ENCODE peak calls at places on chromosomes 4 and X, in eight cellular contexts. F, Z, M, A, D, Q, P and I are unnamed samples.

GRCh38 chr4:114384629-114385028 is 214.0 kb upstream of the UGT8 start:
- DNase-seq in Z (no peak), M (no peak), A (no peak), D (no peak), F (no peak), P (peak; percentile 76), Q (no peak), I (no peak)

GRCh38 chrX:118655561-118656246 is 71.7 kb upstream of the IL13RA1 start:
- DNase-seq in Z (no peak), P (peak; percentile 39), F (no peak), M (no peak), A (no peak), Q (no peak), D (no peak), I (no peak)

GRCh38 chrX:42119076-42119475 is 195.7 kb upstream of the CASK start:
- DNase-seq in F (no peak), D (no peak), A (no peak), P (peak; percentile 48), Q (no peak), M (no peak), Z (no peak), I (no peak)

GRCh38 chr4:107317596-107317995 is 281.5 kb upstream of the DKK2 start:
- DNase-seq in A (no peak), F (no peak), M (no peak), Z (no peak), P (no peak), D (no peak), Q (no peak), I (no peak)

GRCh38 chr4:26319467-26320158 is 1.2 kb upstream of the RBPJ start:
- DNase-seq in P (peak; percentile 100), F (peak; percentile 100), M (peak; percentile 99), A (peak; percentile 100), D (peak; percentile 94), Q (peak; percentile 99), Z (peak; percentile 98), I (peak; percentile 99)

GRCh38 chr4:114734581-114734980 is 136.0 kb downstream of the UGT8 start:
- DNase-seq in P (no peak), Z (no peak), M (no peak), D (no peak), F (peak; percentile 46), Q (no peak), A (no peak), I (no peak)

GRCh38 chr4:98026362-98026761 is 116.9 kb downstream of the STPG2 start:
- DNase-seq in M (no peak), A (no peak), P (no peak), F (no peak), Z (no peak), D (no peak), Q (no peak), I (no peak)

GRCh38 chr4:110171981-110172380 is 26.4 kb downstream of the ELOVL6 start:
- DNase-seq in Q (no peak), F (no peak), D (no peak), M (no peak), P (no peak), Z (no peak), A (no peak), I (no peak)

GRCh38 chrX:10648608-10649007 is 28.2 kb upstream of the MID1 start:
- DNase-seq in F (no peak), P (peak; percentile 76), Q (no peak), M (no peak), A (no peak), Z (no peak), D (no peak), I (no peak)

GRCh38 chrX:71930298-71930697 is 19.7 kb downstream of the NHSL2 start:
- DNase-seq in Z (no peak), D (no peak), P (no peak), A (no peak), Q (no peak), M (no peak), F (no peak), I (no peak)

GRCh38 chr4:169033660-169034059 is 23.6 kb upstream of the CBR4 start:
- DNase-seq in F (peak; percentile 50), A (no peak), D (no peak), Q (no peak), Z (peak; percentile 9), M (no peak), P (no peak), I (no peak)

GRCh38 chrX:154734101-154734781 is 16.6 kb downstream of the GAB3 start:
- DNase-seq in M (peak; percentile 66), P (peak; percentile 83), F (no peak), A (peak; percentile 58), D (no peak), Z (peak; percentile 81), Q (no peak), I (peak; percentile 29)

GRCh38 chrX:96771500-96771899 is 86.9 kb downstream of the DIAPH2 start:
- DNase-seq in A (no peak), F (no peak), M (no peak), Z (no peak), Q (no peak), D (no peak), P (no peak), I (no peak)

GRCh38 chr4:38948551-38948950 is 80.9 kb downstream of the FAM114A1 start:
- DNase-seq in M (no peak), F (no peak), Z (no peak), A (peak; percentile 73), Q (no peak), P (peak; percentile 97), D (no peak), I (peak; percentile 32)

GRCh38 chrX:68708503-68709290 is 61.2 kb downstream of the STARD8 start:
- DNase-seq in Z (no peak), F (peak; percentile 46), D (no peak), Q (no peak), A (no peak), M (no peak), P (no peak), I (peak; percentile 6)

GRCh38 chr4:121736735-121737351 is 28.1 kb downstream of the SMIM43 start:
- DNase-seq in D (no peak), F (peak; percentile 67), Z (peak; percentile 12), P (peak; percentile 76), M (no peak), A (no peak), Q (no peak), I (no peak)

DNA sequence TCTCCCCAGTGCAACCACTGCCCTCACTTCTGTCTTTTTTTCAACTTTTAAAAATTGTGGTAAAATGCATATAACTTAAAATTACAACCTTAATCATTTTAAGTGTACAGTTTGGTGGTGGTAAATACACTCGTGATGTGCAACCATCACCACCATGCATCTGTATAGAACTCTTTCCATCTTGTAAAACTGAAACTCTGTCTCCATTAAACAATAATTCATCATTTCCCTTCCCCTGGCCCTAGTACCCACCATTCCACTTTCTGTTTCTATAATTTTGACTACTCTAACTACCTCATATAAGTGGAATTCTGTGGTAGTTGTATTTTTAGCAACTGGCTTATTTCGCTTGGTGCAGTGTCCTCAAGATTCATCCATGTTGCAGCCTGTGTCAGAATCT is 6.8 kb upstream of the CTBP1 start:
- DNase-seq in D (no peak), F (no peak), Q (no peak), M (no peak), Z (no peak), A (no peak), P (no peak), I (no peak)
- H3K9me3 ChIP-seq in D (no peaks in the 10 kb centered on the region), F (peaks cover 13% of the 10 kb centered on the region), Q (peaks cover 6% of the 10 kb centered on the region), M (no peaks in the 10 kb centered on the region), Z (peaks cover 9% of the 10 kb centered on the region), A (no peaks in the 10 kb centered on the region), P (no peaks in the 10 kb centered on the region), I (no peaks in the 10 kb centered on the region)

GRCh38 chrX:47574096-47574553 is 8.1 kb upstream of the TIMP1 start:
- DNase-seq in Q (no peak), P (no peak), D (no peak), F (no peak), A (peak; percentile 21), Z (no peak), M (no peak), I (no peak)
- H3K27ac ChIP-seq in Q (no peak overlapping the region), P (peak overlapping the region; percentile 84), D (no peak overlapping the region), F (no peak overlapping the region), A (peak overlapping the region; percentile 56), Z (no peak overlapping the region), M (peak overlapping the region; percentile 24), I (peak overlapping the region; percentile 87)

GRCh38 chr4:139436122-139436521 is 17.8 kb upstream of the RAB33B start:
- DNase-seq in Q (no peak), M (no peak), F (no peak), Z (no peak), D (no peak), A (no peak), P (no peak), I (no peak)
- H3K9me3 ChIP-seq in Q (peaks cover 8% of the 10 kb centered on the region), M (no peaks in the 10 kb centered on the region), F (peaks cover 11% of the 10 kb centered on the region), Z (peaks cover 12% of the 10 kb centered on the region), D (peaks cover 14% of the 10 kb centered on the region), A (no peaks in the 10 kb centered on the region), P (no peaks in the 10 kb centered on the region), I (no peaks in the 10 kb centered on the region)

DNA sequence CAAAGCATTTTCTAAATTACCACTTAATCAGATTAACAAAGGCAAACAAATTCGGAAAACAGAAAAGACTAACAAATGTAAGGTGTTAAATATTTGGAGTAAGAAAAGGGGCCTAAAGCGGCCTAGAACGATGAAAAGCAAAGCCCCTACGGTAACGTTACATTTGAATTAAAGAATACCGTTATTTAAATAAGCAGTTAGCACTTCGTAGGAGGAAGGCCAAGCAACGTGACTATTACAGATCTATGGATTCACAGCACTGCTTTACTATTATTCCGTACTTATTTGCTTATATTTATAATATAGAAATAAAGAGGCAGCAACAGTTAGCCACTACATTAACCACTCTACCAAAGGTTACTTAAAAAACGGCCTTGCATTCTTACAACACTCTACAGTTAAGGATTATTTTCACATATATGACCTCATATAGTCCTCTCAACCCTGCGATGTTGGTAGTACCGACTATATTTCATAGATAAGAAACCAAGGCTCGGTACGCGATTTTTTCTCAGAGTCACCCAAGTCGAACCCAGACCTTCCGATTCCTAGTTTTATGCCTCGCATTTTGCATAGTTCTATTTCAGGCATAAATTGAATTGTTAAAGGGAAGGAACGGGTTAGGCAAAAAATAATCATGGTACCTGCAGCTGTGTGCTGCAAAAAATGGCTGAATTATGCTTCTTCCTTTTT is 2.9 kb downstream of the KLHL15 start:
- DNase-seq in Z (no peak), F (no peak), A (no peak), M (no peak), D (no peak), Q (no peak), P (peak; percentile 31), I (no peak)
- H3K27ac ChIP-seq in Z (peak overlapping the region; percentile 88), F (peak overlapping the region; percentile 92), A (peak overlapping the region; percentile 93), M (peak overlapping the region; percentile 88), D (no peak overlapping the region), Q (no peak overlapping the region), P (peak overlapping the region; percentile 84), I (no peak overlapping the region)

DNA sequence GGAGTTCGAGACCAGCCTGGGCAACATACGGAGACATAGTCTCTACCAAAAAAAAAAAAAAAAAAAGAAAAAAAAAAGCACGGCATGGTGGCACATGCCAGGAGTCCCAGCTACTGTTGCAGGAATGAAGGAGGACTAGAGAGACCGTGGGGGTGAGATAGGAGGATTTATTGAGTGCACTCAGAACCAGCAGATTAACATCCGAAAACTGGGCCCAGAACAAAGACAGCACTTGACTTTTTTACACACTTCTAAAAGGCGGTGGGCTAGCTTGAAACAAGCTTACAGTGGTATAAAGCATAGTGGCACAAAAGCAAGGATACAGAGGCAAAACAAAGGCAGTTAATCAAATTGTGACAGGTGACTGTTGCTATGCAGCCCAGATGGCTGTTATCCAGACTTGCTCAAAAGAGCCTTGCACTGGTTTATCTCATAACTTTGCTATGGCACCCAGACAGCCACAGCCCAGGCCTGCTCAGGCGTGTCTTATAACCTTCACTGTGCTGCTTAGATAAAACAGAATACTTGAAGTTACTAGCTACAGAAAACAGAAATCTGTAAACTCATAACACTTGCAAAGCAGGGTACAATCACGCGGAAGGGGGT is 10.0 kb upstream of the PI4K2B start:
- DNase-seq in M (no peak), D (no peak), Q (no peak), F (no peak), P (peak; percentile 52), A (no peak), Z (peak; percentile 63), I (no peak)
- H3K9me3 ChIP-seq in M (peaks cover 18% of the 10 kb centered on the region), D (peaks cover 78% of the 10 kb centered on the region), Q (peaks cover 7% of the 10 kb centered on the region), F (peaks cover 24% of the 10 kb centered on the region), P (no peaks in the 10 kb centered on the region), A (peaks cover 29% of the 10 kb centered on the region), Z (peaks cover 47% of the 10 kb centered on the region), I (no peaks in the 10 kb centered on the region)